ENCODE peak calls at places on chromosomes 11 and 22, in six cellular contexts. Q is fibroblast of gingiva; T is HCT116; G is stimulated activated CD8-positive, alpha-beta memory T cell treated with anti-CD3 and anti-CD28 coated beads, Interleukin-2, amount 100 ng/mL, for 1 hour; Y is cardiac fibroblast; R is heart right ventricle. W is an unnamed sample.

GRCh38 chr22:49021926-49022815 is 805.5 kb downstream of the BRD1 start:
- DNase-seq in Q (no peak), T (no peak), G (no peak), Y (no peak), R (no peak), W (no peak)

GRCh38 chr22:49664371-49664881 is 163.2 kb downstream of the BRD1 start:
- DNase-seq in Q (no peak), T (no peak), G (no peak), Y (no peak), R (no peak), W (no peak)

GRCh38 chr11:69414773-69415187 is 66.7 kb upstream of the LINC01488 start:
- DNase-seq in Q (no peak), T (no peak), G (no peak), Y (no peak), R (peak; percentile 28), W (no peak)

GRCh38 chr22:36772451-36772850 is 3.5 kb downstream of the IFT27 start:
- DNase-seq in Q (no peak), T (no peak), G (no peak), Y (no peak), R (no peak), W (no peak)

GRCh38 chr22:27866136-27867091 is 52.6 kb downstream of the PITPNB start:
- DNase-seq in Q (peak; percentile 98), T (no peak), G (no peak), Y (peak; percentile 92), R (peak; percentile 57), W (no peak)

GRCh38 chr11:121931748-121932352 is 184.2 kb downstream of the BLID start:
- DNase-seq in Q (peak; percentile 50), T (no peak), G (no peak), Y (peak; percentile 18), R (no peak), W (no peak)

GRCh38 chr11:4115128-4115527 is 20.5 kb downstream of the RRM1 start:
- DNase-seq in Q (no peak), T (no peak), G (no peak), Y (no peak), R (no peak), W (no peak)

GRCh38 chr11:64094463-64095223 is 58.9 kb downstream of the FLRT1 start:
- DNase-seq in Q (peak; percentile 58), T (peak; percentile 76), G (no peak), Y (peak; percentile 49), R (no peak), W (no peak)

GRCh38 chr11:12478743-12479142 is 101.4 kb downstream of the PARVA start:
- DNase-seq in Q (peak; percentile 27), T (no peak), G (no peak), Y (peak; percentile 55), R (peak; percentile 57), W (no peak)

GRCh38 chr22:26903030-26903856 is 245.9 kb downstream of the MIAT start:
- DNase-seq in Q (no peak), T (no peak), G (no peak), Y (no peak), R (no peak), W (no peak)

GRCh38 chr22:39446239-39446721 is 10.5 kb upstream of the MGAT3 start:
- DNase-seq in Q (no peak), T (no peak), G (no peak), Y (no peak), R (no peak), W (no peak)

GRCh38 chr22:17430298-17430900 is 61.1 kb downstream of the CECR2 start:
- DNase-seq in Q (no peak), T (no peak), G (no peak), Y (peak; percentile 93), R (peak; percentile 34), W (no peak)

GRCh38 chr11:44085330-44085729 is 10.1 kb upstream of the EXT2 start:
- DNase-seq in Q (no peak), T (no peak), G (no peak), Y (no peak), R (no peak), W (no peak)

GRCh38 chr11:3074912-3075589 is 17.8 kb upstream of the CARS1 start:
- DNase-seq in Q (no peak), T (no peak), G (no peak), Y (no peak), R (peak; percentile 54), W (no peak)

GRCh38 chr11:39078465-39078864 is 2381.0 kb downstream of the LRRC4C start:
- DNase-seq in Q (no peak), T (no peak), G (no peak), Y (no peak), R (no peak), W (no peak)

GRCh38 chr11:35554491-35555237 is 29.2 kb upstream of the PAMR1 start:
- DNase-seq in Q (peak; percentile 27), T (no peak), G (no peak), Y (peak; percentile 64), R (no peak), W (no peak)

GRCh38 chr11:116404143-116404800 is 368.5 kb downstream of the BUD13 start:
- DNase-seq in Q (no peak), T (no peak), G (no peak), Y (no peak), R (no peak), W (peak; percentile 70)

GRCh38 chr11:17747131-17747955 is 12.8 kb downstream of the KCNC1 start:
- DNase-seq in Q (no peak), T (no peak), G (no peak), Y (no peak), R (no peak), W (no peak)

GRCh38 chr11:45028921-45029680 is 78.4 kb upstream of the TP53I11 start:
- DNase-seq in Q (no peak), T (no peak), G (no peak), Y (no peak), R (peak; percentile 30), W (peak; percentile 49)

GRCh38 chr22:42142771-42143461 is 12.3 kb upstream of the CYP2D6 start:
- DNase-seq in Q (no peak), T (no peak), G (no peak), Y (no peak), R (no peak), W (no peak)

GRCh38 chr22:30574095-30574981 is at the start of gene GAL3ST1:
- DNase-seq in Q (no peak), T (no peak), G (no peak), Y (no peak), R (no peak), W (peak; percentile 74)

GRCh38 chr22:24016156-24016555 is 5.1 kb downstream of the CABIN1 start:
- DNase-seq in Q (no peak), T (no peak), G (no peak), Y (no peak), R (no peak), W (no peak)

GRCh38 chr11:15195454-15196200 is 80.9 kb downstream of the INSC start:
- DNase-seq in Q (no peak), T (no peak), G (no peak), Y (peak; percentile 13), R (no peak), W (no peak)

GRCh38 chr11:19201737-19202605 is at the start of gene CSRP3:
- DNase-seq in Q (no peak), T (no peak), G (no peak), Y (no peak), R (peak; percentile 80), W (no peak)

GRCh38 chr22:19287889-19288288 is 3.6 kb downstream of the CLTCL1 start:
- DNase-seq in Q (peak; percentile 71), T (no peak), G (no peak), Y (peak; percentile 94), R (no peak), W (no peak)

GRCh38 chr11:66386171-66387069 is 14.9 kb upstream of the SLC29A2 start:
- DNase-seq in Q (peak; percentile 83), T (peak; percentile 84), G (peak; percentile 70), Y (peak; percentile 94), R (peak; percentile 79), W (peak; percentile 72)

GRCh38 chr22:50319503-50319951 is 7.3 kb downstream of the DENND6B start:
- DNase-seq in Q (no peak), T (no peak), G (no peak), Y (no peak), R (no peak), W (no peak)

GRCh38 chr22:19788661-19789225 is 28.2 kb downstream of the TBX1 start:
- DNase-seq in Q (no peak), T (no peak), G (no peak), Y (no peak), R (no peak), W (no peak)

GRCh38 chr11:116109228-116109627 is 605.0 kb upstream of the CADM1 start:
- DNase-seq in Q (no peak), T (peak; percentile 10), G (no peak), Y (peak; percentile 31), R (no peak), W (no peak)

GRCh38 chr22:26835929-26836528 is 178.6 kb downstream of the MIAT start:
- DNase-seq in Q (peak; percentile 20), T (peak; percentile 33), G (no peak), Y (peak; percentile 69), R (no peak), W (peak; percentile 65)

GRCh38 chr11:9678576-9678975 is 14.7 kb downstream of the SWAP70 start:
- DNase-seq in Q (no peak), T (no peak), G (no peak), Y (no peak), R (no peak), W (no peak)

GRCh38 chr11:73956876-73957653 is 6.2 kb downstream of the DNAJB13 start:
- DNase-seq in Q (no peak), T (no peak), G (no peak), Y (no peak), R (no peak), W (no peak)

GRCh38 chr11:102552447-102553200 is 22.1 kb upstream of the MMP7 start:
- DNase-seq in Q (no peak), T (peak; percentile 94), G (no peak), Y (peak; percentile 41), R (no peak), W (no peak)

GRCh38 chr11:363948-364761 is 5.1 kb upstream of the B4GALNT4 start:
- DNase-seq in Q (no peak), T (peak; percentile 55), G (peak; percentile 40), Y (peak; percentile 34), R (no peak), W (peak; percentile 67)

GRCh38 chr11:6402561-6402981 is 12.3 kb downstream of the SMPD1 start:
- DNase-seq in Q (no peak), T (no peak), G (peak; percentile 34), Y (no peak), R (no peak), W (no peak)

GRCh38 chr11:47918882-47919495 is 61.4 kb upstream of the PTPRJ start:
- DNase-seq in Q (peak; percentile 31), T (no peak), G (no peak), Y (peak; percentile 61), R (no peak), W (no peak)

GRCh38 chr22:19446603-19447387 is 716 bp downstream of the C22orf39 start:
- DNase-seq in Q (no peak), T (no peak), G (no peak), Y (no peak), R (no peak), W (no peak)

GRCh38 chr11:22555901-22556300 is 69.7 kb downstream of the FANCF start:
- DNase-seq in Q (no peak), T (no peak), G (no peak), Y (no peak), R (no peak), W (no peak)

W was measured in D341Med.